ENCODE peak calls at places on chromosome 11, in six cellular contexts. One of them, this sample, is unnamed.

GRCh38 chr11:68214173-68215086 is 1.3 kb upstream of the KMT5B start:
- DNase-seq in dorsolateral prefrontal cortex: no peak
- DNase-seq in retinal pigment epithelial cell: no peak
- DNase-seq in ovary: no peak
- DNase-seq in stomach: no peak
- DNase-seq in kidney: peak; percentile 86
- DNase-seq in this sample: peak; percentile 44

GRCh38 chr11:130300567-130300966 is 14.2 kb downstream of the ZBTB44 start:
- DNase-seq in kidney: no peak
- DNase-seq in ovary: no peak
- DNase-seq in dorsolateral prefrontal cortex: no peak
- DNase-seq in stomach: no peak
- DNase-seq in retinal pigment epithelial cell: no peak
- DNase-seq in this sample: no peak

GRCh38 chr11:3161720-3162409 is 3.2 kb downstream of the OSBPL5 start:
- DNase-seq in retinal pigment epithelial cell: no peak
- DNase-seq in kidney: peak; percentile 49
- DNase-seq in dorsolateral prefrontal cortex: no peak
- DNase-seq in ovary: no peak
- DNase-seq in stomach: no peak
- DNase-seq in this sample: no peak

GRCh38 chr11:82754410-82754809 is 20.7 kb upstream of the FAM181B start:
- DNase-seq in retinal pigment epithelial cell: peak; percentile 73
- DNase-seq in dorsolateral prefrontal cortex: no peak
- DNase-seq in stomach: no peak
- DNase-seq in ovary: no peak
- DNase-seq in kidney: no peak
- DNase-seq in this sample: no peak

GRCh38 chr11:17650601-17650911 is 68.8 kb upstream of the MYOD1 start:
- DNase-seq in kidney: no peak
- DNase-seq in stomach: no peak
- DNase-seq in dorsolateral prefrontal cortex: no peak
- DNase-seq in retinal pigment epithelial cell: no peak
- DNase-seq in ovary: no peak
- DNase-seq in this sample: no peak

GRCh38 chr11:99117603-99118002 is 96.9 kb downstream of the CNTN5 start:
- DNase-seq in ovary: no peak
- DNase-seq in retinal pigment epithelial cell: no peak
- DNase-seq in dorsolateral prefrontal cortex: no peak
- DNase-seq in stomach: no peak
- DNase-seq in kidney: no peak
- DNase-seq in this sample: no peak

GRCh38 chr11:102293873-102294601 is 23.2 kb upstream of the BIRC3 start:
- DNase-seq in kidney: no peak
- DNase-seq in stomach: no peak
- DNase-seq in retinal pigment epithelial cell: no peak
- DNase-seq in ovary: no peak
- DNase-seq in dorsolateral prefrontal cortex: no peak
- DNase-seq in this sample: no peak

GRCh38 chr11:45431301-45432018 is 145.3 kb upstream of the SYT13 start:
- DNase-seq in retinal pigment epithelial cell: no peak
- DNase-seq in dorsolateral prefrontal cortex: no peak
- DNase-seq in stomach: no peak
- DNase-seq in kidney: no peak
- DNase-seq in ovary: no peak
- DNase-seq in this sample: no peak

GRCh38 chr11:35418847-35419712 is at the start of gene SLC1A2:
- DNase-seq in stomach: no peak
- DNase-seq in dorsolateral prefrontal cortex: peak; percentile 69
- DNase-seq in kidney: no peak
- DNase-seq in retinal pigment epithelial cell: no peak
- DNase-seq in ovary: no peak
- DNase-seq in this sample: peak; percentile 66

GRCh38 chr11:128465946-128466688 is 121.2 kb downstream of the ETS1 start:
- DNase-seq in retinal pigment epithelial cell: no peak
- DNase-seq in stomach: no peak
- DNase-seq in dorsolateral prefrontal cortex: no peak
- DNase-seq in ovary: no peak
- DNase-seq in kidney: no peak
- DNase-seq in this sample: no peak

GRCh38 chr11:61071880-61072279 is 30.4 kb upstream of the CD5 start:
- DNase-seq in stomach: no peak
- DNase-seq in kidney: no peak
- DNase-seq in dorsolateral prefrontal cortex: no peak
- DNase-seq in retinal pigment epithelial cell: no peak
- DNase-seq in ovary: peak; percentile 31
- DNase-seq in this sample: no peak

GRCh38 chr11:68312117-68312779 is at the start of gene LRP5:
- DNase-seq in ovary: peak; percentile 52
- DNase-seq in stomach: no peak
- DNase-seq in kidney: no peak
- DNase-seq in dorsolateral prefrontal cortex: no peak
- DNase-seq in retinal pigment epithelial cell: no peak
- DNase-seq in this sample: peak; percentile 70

GRCh38 chr11:129453293-129453721 is 77.7 kb downstream of the BARX2 start:
- DNase-seq in stomach: no peak
- DNase-seq in dorsolateral prefrontal cortex: no peak
- DNase-seq in ovary: no peak
- DNase-seq in kidney: no peak
- DNase-seq in retinal pigment epithelial cell: no peak
- DNase-seq in this sample: no peak

GRCh38 chr11:39346043-39346442 is 2113.4 kb downstream of the LRRC4C start:
- DNase-seq in kidney: no peak
- DNase-seq in retinal pigment epithelial cell: no peak
- DNase-seq in dorsolateral prefrontal cortex: no peak
- DNase-seq in stomach: no peak
- DNase-seq in ovary: no peak
- DNase-seq in this sample: no peak

GRCh38 chr11:100876826-100877545 is 189.9 kb downstream of the ARHGAP42 start:
- DNase-seq in retinal pigment epithelial cell: peak; percentile 84
- DNase-seq in kidney: no peak
- DNase-seq in dorsolateral prefrontal cortex: no peak
- DNase-seq in stomach: no peak
- DNase-seq in ovary: no peak
- DNase-seq in this sample: peak; percentile 9

GRCh38 chr11:68213555-68214172 is 568 bp upstream of the KMT5B start:
- DNase-seq in stomach: peak; percentile 90
- DNase-seq in ovary: peak; percentile 90
- DNase-seq in retinal pigment epithelial cell: peak; percentile 87
- DNase-seq in dorsolateral prefrontal cortex: peak; percentile 75
- DNase-seq in kidney: peak; percentile 96
- DNase-seq in this sample: peak; percentile 85

GRCh38 chr11:36077886-36078685 is 134.2 kb downstream of the LDLRAD3 start:
- DNase-seq in stomach: no peak
- DNase-seq in ovary: no peak
- DNase-seq in retinal pigment epithelial cell: no peak
- DNase-seq in kidney: no peak
- DNase-seq in dorsolateral prefrontal cortex: no peak
- DNase-seq in this sample: no peak

DNA sequence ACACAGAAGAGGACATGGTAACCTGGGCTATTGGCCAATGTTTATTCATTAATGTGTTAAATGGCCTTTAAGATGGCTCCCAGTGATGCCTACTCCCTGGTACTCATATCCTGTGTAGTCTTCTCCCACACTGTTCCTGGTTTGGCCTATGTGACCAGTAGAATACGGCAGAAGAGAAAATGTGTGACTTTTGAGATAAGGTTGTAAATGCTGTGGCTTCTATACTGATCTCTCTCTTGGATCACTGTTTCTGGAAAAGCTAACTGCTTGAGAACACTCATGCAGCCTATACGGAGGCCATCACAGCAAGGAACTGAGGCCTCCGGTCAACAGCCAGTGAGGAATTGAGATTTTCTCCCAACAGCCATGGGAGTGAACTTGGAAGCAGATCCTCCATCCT is 24.1 kb downstream of the MAML2 start:
- DNase-seq in ovary: no peak
- DNase-seq in stomach: no peak
- DNase-seq in retinal pigment epithelial cell: no peak
- DNase-seq in kidney: no peak
- DNase-seq in dorsolateral prefrontal cortex: no peak
- DNase-seq in this sample: no peak
- TF ChIP-seq CTCF in ovary: no peak
- TF ChIP-seq CTCF in stomach: no peak
- TF ChIP-seq CTCF in retinal pigment epithelial cell: no peak
- TF ChIP-seq CTCF in kidney: no peak
- TF ChIP-seq CTCF in dorsolateral prefrontal cortex: no peak
- TF ChIP-seq CTCF in this sample: no peak

GRCh38 chr11:108787105-108787504 is 122.2 kb downstream of the DDX10 start:
- DNase-seq in ovary: no peak
- DNase-seq in dorsolateral prefrontal cortex: no peak
- DNase-seq in kidney: no peak
- DNase-seq in stomach: no peak
- DNase-seq in retinal pigment epithelial cell: no peak
- DNase-seq in this sample: no peak

GRCh38 chr11:108793138-108793537 is 128.3 kb downstream of the DDX10 start:
- DNase-seq in kidney: no peak
- DNase-seq in retinal pigment epithelial cell: no peak
- DNase-seq in ovary: no peak
- DNase-seq in stomach: no peak
- DNase-seq in dorsolateral prefrontal cortex: no peak
- DNase-seq in this sample: no peak

GRCh38 chr11:108786281-108786990 is 121.6 kb downstream of the DDX10 start:
- DNase-seq in dorsolateral prefrontal cortex: no peak
- DNase-seq in kidney: no peak
- DNase-seq in retinal pigment epithelial cell: no peak
- DNase-seq in stomach: no peak
- DNase-seq in ovary: no peak
- DNase-seq in this sample: no peak

GRCh38 chr11:108790501-108791299 is 125.8 kb downstream of the DDX10 start:
- DNase-seq in retinal pigment epithelial cell: no peak
- DNase-seq in ovary: no peak
- DNase-seq in kidney: no peak
- DNase-seq in stomach: no peak
- DNase-seq in dorsolateral prefrontal cortex: no peak
- DNase-seq in this sample: no peak

DNA sequence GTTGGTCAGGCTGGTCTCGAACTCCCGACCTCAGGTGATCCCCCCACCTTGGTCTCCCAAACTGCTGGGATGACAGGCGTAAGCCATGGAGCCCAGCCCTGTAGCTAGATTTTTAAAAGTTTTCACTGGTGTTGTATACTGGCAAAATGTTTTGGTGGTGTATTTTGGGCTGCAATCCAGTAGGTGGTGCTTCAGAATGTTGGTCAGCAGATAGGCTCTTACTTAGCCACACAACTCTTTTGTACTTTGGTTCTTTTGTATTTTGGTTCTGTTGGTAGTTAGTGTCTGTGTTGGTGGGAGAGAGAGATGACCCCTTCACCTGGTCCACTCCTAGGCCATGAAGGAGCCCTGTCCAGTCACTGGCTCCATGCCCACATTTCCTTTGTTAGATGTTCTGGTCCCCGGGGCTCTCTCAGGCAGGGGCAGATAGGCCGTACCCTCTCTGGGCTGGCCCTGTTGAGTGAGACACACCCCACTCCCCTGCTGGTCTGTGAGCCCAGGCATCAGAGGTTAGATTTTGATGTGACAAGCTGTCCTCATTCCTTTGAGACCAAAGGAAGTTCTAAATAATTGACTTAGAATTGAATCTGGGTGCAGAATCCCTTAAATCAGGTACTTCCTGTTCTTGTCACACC is 123.8 kb downstream of the DDX10 start:
- DNase-seq in kidney: no peak
- DNase-seq in retinal pigment epithelial cell: no peak
- DNase-seq in ovary: no peak
- DNase-seq in dorsolateral prefrontal cortex: no peak
- DNase-seq in stomach: no peak
- DNase-seq in this sample: no peak
- TF ChIP-seq CTCF in kidney: peak; percentile 47
- TF ChIP-seq CTCF in retinal pigment epithelial cell: peak; percentile 62
- TF ChIP-seq CTCF in ovary: no peak
- TF ChIP-seq CTCF in dorsolateral prefrontal cortex: no peak
- TF ChIP-seq CTCF in stomach: no peak
- TF ChIP-seq CTCF in this sample: peak; percentile 24

GRCh38 chr11:94107363-94107762 is 21.3 kb upstream of the PANX1 start:
- DNase-seq in kidney: no peak
- DNase-seq in stomach: no peak
- DNase-seq in dorsolateral prefrontal cortex: no peak
- DNase-seq in ovary: no peak
- DNase-seq in retinal pigment epithelial cell: no peak
- DNase-seq in this sample: no peak
- TF ChIP-seq CTCF in kidney: no peak
- TF ChIP-seq CTCF in stomach: no peak
- TF ChIP-seq CTCF in dorsolateral prefrontal cortex: no peak
- TF ChIP-seq CTCF in ovary: no peak
- TF ChIP-seq CTCF in retinal pigment epithelial cell: peak; percentile 30
- TF ChIP-seq CTCF in this sample: no peak

DNA sequence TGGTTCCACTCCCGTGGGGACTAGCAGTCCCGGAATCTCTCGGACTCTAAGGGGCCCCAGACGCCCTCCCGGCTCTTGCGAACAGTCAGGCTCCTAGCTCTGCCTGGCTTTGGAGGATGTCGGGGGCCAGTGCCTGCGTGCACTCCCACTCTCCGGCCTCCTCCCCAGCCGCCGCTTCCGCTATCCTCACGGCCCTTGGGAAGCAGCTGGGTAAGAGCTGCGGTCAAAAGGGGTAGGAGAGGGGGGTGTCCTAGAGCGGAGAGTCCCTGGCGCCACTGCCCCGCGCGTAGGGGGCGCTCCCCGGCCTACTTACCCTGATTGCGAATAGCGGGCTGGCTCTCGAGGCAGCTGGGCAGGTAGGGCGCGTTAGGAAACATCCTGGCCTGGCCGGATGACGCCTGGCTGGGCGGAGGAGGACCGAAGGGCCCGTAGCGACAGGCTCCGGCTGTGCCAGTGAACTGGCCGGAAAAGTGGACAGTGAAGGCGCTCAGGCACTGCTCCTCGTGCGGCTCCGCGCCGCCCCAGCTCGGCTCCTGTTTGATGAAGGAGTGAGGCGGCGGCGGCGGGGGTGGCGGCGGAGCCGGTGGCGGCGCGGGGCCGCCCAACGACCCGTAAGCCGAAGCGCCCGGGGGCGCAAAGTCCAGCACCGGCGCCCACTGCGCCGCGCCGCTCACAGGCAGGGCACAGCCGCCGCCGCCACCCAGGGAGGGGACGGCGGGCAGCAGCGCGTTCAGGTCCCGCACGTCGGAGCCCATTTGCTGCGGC is 770 bp downstream of the WT1 start:
- DNase-seq in kidney: no peak
- DNase-seq in retinal pigment epithelial cell: no peak
- DNase-seq in dorsolateral prefrontal cortex: no peak
- DNase-seq in stomach: no peak
- DNase-seq in ovary: peak; percentile 77
- DNase-seq in this sample: peak; percentile 52
- TF ChIP-seq CTCF in kidney: no peak
- TF ChIP-seq CTCF in retinal pigment epithelial cell: no peak
- TF ChIP-seq CTCF in dorsolateral prefrontal cortex: no peak
- TF ChIP-seq CTCF in stomach: no peak
- TF ChIP-seq CTCF in ovary: no peak
- TF ChIP-seq CTCF in this sample: no peak

GRCh38 chr11:120182790-120183491 is 27.9 kb upstream of the OAF start:
- DNase-seq in dorsolateral prefrontal cortex: peak; percentile 41
- DNase-seq in ovary: peak; percentile 60
- DNase-seq in retinal pigment epithelial cell: no peak
- DNase-seq in stomach: peak; percentile 49
- DNase-seq in kidney: peak; percentile 48
- DNase-seq in this sample: peak; percentile 50
- TF ChIP-seq CTCF in dorsolateral prefrontal cortex: peak; percentile 47
- TF ChIP-seq CTCF in ovary: no peak
- TF ChIP-seq CTCF in retinal pigment epithelial cell: peak; percentile 70
- TF ChIP-seq CTCF in stomach: no peak
- TF ChIP-seq CTCF in kidney: peak; percentile 44
- TF ChIP-seq CTCF in this sample: peak; percentile 44

This sample was measured in nephron progenitor cell.